ENCODE peak calls at places on chromosomes 13 and 19, in eight cellular contexts. One of them, this sample, is unnamed.

GRCh38 chr13:31908696-31909386 is 122.7 kb upstream of the FRY start:
- DNase-seq in stomach: no peak
- DNase-seq in breast epithelium: no peak
- DNase-seq in transverse colon: no peak
- DNase-seq in esophagus muscularis mucosa: no peak
- DNase-seq in prostate gland: no peak
- DNase-seq in spleen: no peak
- DNase-seq in K562: no peak
- DNase-seq in this sample: no peak

GRCh38 chr19:46134527-46134926 is 10.0 kb upstream of the IGFL3 start:
- DNase-seq in stomach: no peak
- DNase-seq in breast epithelium: no peak
- DNase-seq in transverse colon: no peak
- DNase-seq in esophagus muscularis mucosa: peak; percentile 68
- DNase-seq in prostate gland: no peak
- DNase-seq in spleen: no peak
- DNase-seq in K562: no peak
- DNase-seq in this sample: no peak

GRCh38 chr19:10508707-10509106 is 5.6 kb upstream of the KEAP1 start:
- DNase-seq in stomach: no peak
- DNase-seq in breast epithelium: no peak
- DNase-seq in transverse colon: no peak
- DNase-seq in esophagus muscularis mucosa: no peak
- DNase-seq in prostate gland: no peak
- DNase-seq in spleen: no peak
- DNase-seq in K562: no peak
- DNase-seq in this sample: no peak

GRCh38 chr13:34738251-34739170 is 203.6 kb upstream of the NBEA start:
- DNase-seq in stomach: no peak
- DNase-seq in breast epithelium: no peak
- DNase-seq in transverse colon: no peak
- DNase-seq in esophagus muscularis mucosa: no peak
- DNase-seq in prostate gland: no peak
- DNase-seq in spleen: no peak
- DNase-seq in K562: no peak
- DNase-seq in this sample: no peak

GRCh38 chr19:43446746-43447489 is 18.5 kb downstream of the LYPD3 start:
- DNase-seq in stomach: peak; percentile 80
- DNase-seq in breast epithelium: peak; percentile 65
- DNase-seq in transverse colon: peak; percentile 81
- DNase-seq in esophagus muscularis mucosa: no peak
- DNase-seq in prostate gland: peak; percentile 68
- DNase-seq in spleen: peak; percentile 93
- DNase-seq in K562: peak; percentile 78
- DNase-seq in this sample: peak; percentile 52

GRCh38 chr13:25037057-25037813 is 58.7 kb upstream of the PABPC3 start:
- DNase-seq in stomach: peak; percentile 46
- DNase-seq in breast epithelium: no peak
- DNase-seq in transverse colon: peak; percentile 47
- DNase-seq in esophagus muscularis mucosa: no peak
- DNase-seq in prostate gland: peak; percentile 53
- DNase-seq in spleen: no peak
- DNase-seq in K562: peak; percentile 27
- DNase-seq in this sample: no peak

GRCh38 chr13:33204130-33204927 is 81.2 kb downstream of the STARD13 start:
- DNase-seq in stomach: peak; percentile 31
- DNase-seq in breast epithelium: no peak
- DNase-seq in transverse colon: peak; percentile 59
- DNase-seq in esophagus muscularis mucosa: peak; percentile 93
- DNase-seq in prostate gland: no peak
- DNase-seq in spleen: no peak
- DNase-seq in K562: no peak
- DNase-seq in this sample: no peak

GRCh38 chr19:13881692-13882418 is 4.9 kb downstream of the NANOS3 start:
- DNase-seq in stomach: no peak
- DNase-seq in breast epithelium: peak; percentile 57
- DNase-seq in transverse colon: peak; percentile 63
- DNase-seq in esophagus muscularis mucosa: no peak
- DNase-seq in prostate gland: no peak
- DNase-seq in spleen: no peak
- DNase-seq in K562: no peak
- DNase-seq in this sample: no peak

GRCh38 chr13:113324336-113324882 is 27.4 kb downstream of the LAMP1 start:
- DNase-seq in stomach: no peak
- DNase-seq in breast epithelium: no peak
- DNase-seq in transverse colon: no peak
- DNase-seq in esophagus muscularis mucosa: no peak
- DNase-seq in prostate gland: no peak
- DNase-seq in spleen: no peak
- DNase-seq in K562: no peak
- DNase-seq in this sample: no peak

GRCh38 chr19:3966051-3967017 is 4.6 kb downstream of the DAPK3 start:
- DNase-seq in stomach: peak; percentile 90
- DNase-seq in breast epithelium: no peak
- DNase-seq in transverse colon: peak; percentile 89
- DNase-seq in esophagus muscularis mucosa: no peak
- DNase-seq in prostate gland: no peak
- DNase-seq in spleen: no peak
- DNase-seq in K562: no peak
- DNase-seq in this sample: no peak

GRCh38 chr19:42313840-42314755 is 989 bp downstream of the TMEM145 start:
- DNase-seq in stomach: no peak
- DNase-seq in breast epithelium: no peak
- DNase-seq in transverse colon: no peak
- DNase-seq in esophagus muscularis mucosa: no peak
- DNase-seq in prostate gland: no peak
- DNase-seq in spleen: no peak
- DNase-seq in K562: no peak
- DNase-seq in this sample: no peak

GRCh38 chr13:96141032-96141431 is 51.1 kb downstream of the HS6ST3 start:
- DNase-seq in stomach: no peak
- DNase-seq in breast epithelium: no peak
- DNase-seq in transverse colon: no peak
- DNase-seq in esophagus muscularis mucosa: no peak
- DNase-seq in prostate gland: no peak
- DNase-seq in spleen: no peak
- DNase-seq in K562: no peak
- DNase-seq in this sample: no peak

GRCh38 chr13:19888799-19889198 is 25.4 kb upstream of the ZMYM5 start:
- DNase-seq in stomach: no peak
- DNase-seq in breast epithelium: no peak
- DNase-seq in transverse colon: no peak
- DNase-seq in esophagus muscularis mucosa: no peak
- DNase-seq in prostate gland: no peak
- DNase-seq in spleen: no peak
- DNase-seq in K562: no peak
- DNase-seq in this sample: no peak

GRCh38 chr19:38693380-38694223 is 46.2 kb downstream of the ACTN4 start:
- DNase-seq in stomach: no peak
- DNase-seq in breast epithelium: peak; percentile 73
- DNase-seq in transverse colon: peak; percentile 51
- DNase-seq in esophagus muscularis mucosa: no peak
- DNase-seq in prostate gland: no peak
- DNase-seq in spleen: peak; percentile 88
- DNase-seq in K562: no peak
- DNase-seq in this sample: peak; percentile 71

GRCh38 chr13:44117351-44117750 is 237.6 kb downstream of the LACC1 start:
- DNase-seq in stomach: no peak
- DNase-seq in breast epithelium: no peak
- DNase-seq in transverse colon: no peak
- DNase-seq in esophagus muscularis mucosa: peak; percentile 5
- DNase-seq in prostate gland: no peak
- DNase-seq in spleen: no peak
- DNase-seq in K562: no peak
- DNase-seq in this sample: no peak

GRCh38 chr19:12043752-12044422 is 8.4 kb upstream of the ZNF433 start:
- DNase-seq in stomach: no peak
- DNase-seq in breast epithelium: no peak
- DNase-seq in transverse colon: no peak
- DNase-seq in esophagus muscularis mucosa: no peak
- DNase-seq in prostate gland: no peak
- DNase-seq in spleen: no peak
- DNase-seq in K562: no peak
- DNase-seq in this sample: no peak

GRCh38 chr19:30690935-30691505 is 318.8 kb downstream of the ZNF536 start:
- DNase-seq in stomach: no peak
- DNase-seq in breast epithelium: no peak
- DNase-seq in transverse colon: no peak
- DNase-seq in esophagus muscularis mucosa: no peak
- DNase-seq in prostate gland: no peak
- DNase-seq in spleen: no peak
- DNase-seq in K562: no peak
- DNase-seq in this sample: no peak

GRCh38 chr19:30688696-30689095 is 316.5 kb downstream of the ZNF536 start:
- DNase-seq in stomach: no peak
- DNase-seq in breast epithelium: no peak
- DNase-seq in transverse colon: no peak
- DNase-seq in esophagus muscularis mucosa: no peak
- DNase-seq in prostate gland: no peak
- DNase-seq in spleen: no peak
- DNase-seq in K562: no peak
- DNase-seq in this sample: no peak

GRCh38 chr19:30686911-30687566 is 314.9 kb downstream of the ZNF536 start:
- DNase-seq in stomach: no peak
- DNase-seq in breast epithelium: no peak
- DNase-seq in transverse colon: no peak
- DNase-seq in esophagus muscularis mucosa: no peak
- DNase-seq in prostate gland: no peak
- DNase-seq in spleen: no peak
- DNase-seq in K562: no peak
- DNase-seq in this sample: no peak

GRCh38 chr19:30690525-30690924 is 318.3 kb downstream of the ZNF536 start:
- DNase-seq in stomach: no peak
- DNase-seq in breast epithelium: no peak
- DNase-seq in transverse colon: no peak
- DNase-seq in esophagus muscularis mucosa: no peak
- DNase-seq in prostate gland: no peak
- DNase-seq in spleen: no peak
- DNase-seq in K562: no peak
- DNase-seq in this sample: no peak

GRCh38 chr19:30689474-30689873 is 317.3 kb downstream of the ZNF536 start:
- DNase-seq in stomach: no peak
- DNase-seq in breast epithelium: no peak
- DNase-seq in transverse colon: no peak
- DNase-seq in esophagus muscularis mucosa: no peak
- DNase-seq in prostate gland: no peak
- DNase-seq in spleen: no peak
- DNase-seq in K562: no peak
- DNase-seq in this sample: no peak
- TF ChIP-seq POLR2A in stomach: no peak
- TF ChIP-seq POLR2A in breast epithelium: no peak
- TF ChIP-seq POLR2A in transverse colon: no peak
- TF ChIP-seq POLR2A in esophagus muscularis mucosa: no peak
- TF ChIP-seq POLR2A in prostate gland: no peak
- TF ChIP-seq POLR2A in spleen: no peak
- TF ChIP-seq POLR2A in K562: no peak
- TF ChIP-seq POLR2A in this sample: no peak

GRCh38 chr13:102402292-102402691 is 444 bp upstream of the FGF14 start:
- DNase-seq in stomach: no peak
- DNase-seq in breast epithelium: no peak
- DNase-seq in transverse colon: peak; percentile 12
- DNase-seq in esophagus muscularis mucosa: no peak
- DNase-seq in prostate gland: no peak
- DNase-seq in spleen: no peak
- DNase-seq in K562: no peak
- DNase-seq in this sample: no peak
- TF ChIP-seq POLR2AphosphoS5 in stomach: peak; percentile 28
- TF ChIP-seq POLR2AphosphoS5 in breast epithelium: no peak
- TF ChIP-seq POLR2AphosphoS5 in transverse colon: peak; percentile 31
- TF ChIP-seq POLR2AphosphoS5 in esophagus muscularis mucosa: peak; percentile 34
- TF ChIP-seq POLR2AphosphoS5 in prostate gland: no peak
- TF ChIP-seq POLR2AphosphoS5 in spleen: no peak
- TF ChIP-seq POLR2AphosphoS5 in K562: no peak
- TF ChIP-seq POLR2AphosphoS5 in this sample: no peak

DNA sequence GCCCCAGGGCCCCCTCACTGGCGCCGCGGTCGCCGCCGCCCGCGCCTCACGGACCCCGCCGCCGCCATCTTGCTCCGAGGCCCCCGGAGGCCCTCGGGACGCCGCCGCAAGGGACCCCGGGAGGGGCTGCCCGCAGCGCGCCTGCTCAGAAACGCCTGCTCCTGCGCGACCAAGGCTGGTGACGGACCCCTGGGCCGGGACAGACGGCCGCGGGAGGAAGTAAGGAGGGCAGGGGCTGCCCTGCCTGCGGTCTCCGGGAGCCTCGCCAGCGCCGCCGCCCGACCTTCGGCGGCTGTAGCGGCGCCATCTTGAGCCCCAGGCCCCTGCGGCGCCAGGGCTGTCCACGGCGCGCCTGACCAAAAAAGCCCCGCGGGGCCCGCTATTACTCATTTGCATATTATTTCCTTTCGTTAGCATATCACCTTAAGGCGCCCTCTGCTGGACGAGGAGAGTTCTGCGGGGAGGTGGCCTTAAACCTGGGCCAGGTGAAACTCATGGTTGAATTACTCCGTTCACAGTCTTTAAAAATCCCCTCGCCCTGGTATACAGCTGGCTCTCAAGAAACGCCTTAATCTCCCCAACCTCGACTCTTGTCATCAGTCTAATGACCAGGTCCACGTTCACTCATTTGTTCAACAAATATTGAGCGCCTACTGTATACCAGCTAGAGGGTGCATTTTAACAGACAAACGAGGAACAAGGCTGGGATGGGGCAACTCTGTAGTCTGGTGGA is at the start of gene REXO1:
- DNase-seq in stomach: peak; percentile 98
- DNase-seq in breast epithelium: peak; percentile 96
- DNase-seq in transverse colon: peak; percentile 98
- DNase-seq in esophagus muscularis mucosa: peak; percentile 98
- DNase-seq in prostate gland: peak; percentile 94
- DNase-seq in spleen: peak; percentile 97
- DNase-seq in K562: peak; percentile 90
- DNase-seq in this sample: peak; percentile 93
- TF ChIP-seq POLR2A in stomach: no peak
- TF ChIP-seq POLR2A in breast epithelium: no peak
- TF ChIP-seq POLR2A in transverse colon: peak; percentile 48
- TF ChIP-seq POLR2A in esophagus muscularis mucosa: no peak
- TF ChIP-seq POLR2A in prostate gland: peak; percentile 27
- TF ChIP-seq POLR2A in spleen: no peak
- TF ChIP-seq POLR2A in K562: peak; percentile 74
- TF ChIP-seq POLR2A in this sample: peak; percentile 89

DNA sequence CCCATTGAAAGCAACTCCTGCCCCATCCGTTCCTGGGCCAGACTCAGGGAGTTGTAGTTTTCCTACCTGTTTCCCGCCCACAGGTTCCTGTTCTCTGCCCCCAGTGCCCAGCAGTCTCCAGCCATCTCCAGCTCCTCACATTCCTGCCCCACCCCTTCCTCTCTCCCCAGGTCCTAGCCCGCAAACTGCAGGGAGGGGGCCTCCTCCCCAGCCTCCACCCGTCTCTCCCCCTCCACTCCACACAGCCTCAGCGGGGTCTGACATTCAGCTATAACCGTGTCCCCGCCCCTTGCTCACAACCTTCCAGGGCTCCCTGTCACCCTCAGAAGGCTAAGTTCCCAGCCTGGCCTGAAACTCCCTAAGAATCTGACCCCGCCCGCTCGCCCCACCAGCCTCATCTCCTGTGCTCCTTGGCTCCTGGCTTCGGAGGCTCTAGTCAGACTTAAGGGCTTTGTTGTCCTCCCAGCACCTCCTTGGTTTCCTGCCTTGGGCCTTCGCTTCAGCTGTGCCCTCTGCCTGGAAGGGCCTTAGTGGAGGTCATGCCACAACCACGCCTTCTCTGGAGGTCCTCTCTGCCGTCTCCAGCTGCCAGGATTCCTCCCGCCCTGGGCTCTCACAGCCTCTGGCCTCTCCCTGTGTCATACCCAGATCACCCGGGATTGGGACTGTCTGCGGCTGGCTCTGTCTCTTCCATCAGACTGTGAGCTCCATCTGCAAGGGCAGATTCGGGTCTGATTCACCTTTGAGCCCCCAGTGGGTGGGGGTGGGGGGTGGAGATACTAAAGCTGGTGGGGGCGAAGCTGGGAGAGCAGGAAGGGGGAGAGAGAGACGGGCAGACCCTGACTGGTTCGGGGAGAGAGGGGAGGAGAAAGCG is 5.1 kb upstream of the SPACA6 start:
- DNase-seq in stomach: peak; percentile 32
- DNase-seq in breast epithelium: peak; percentile 53
- DNase-seq in transverse colon: peak; percentile 48
- DNase-seq in esophagus muscularis mucosa: no peak
- DNase-seq in prostate gland: no peak
- DNase-seq in spleen: peak; percentile 77
- DNase-seq in K562: peak; percentile 47
- DNase-seq in this sample: no peak
- TF ChIP-seq POLR2AphosphoS5 in stomach: no peak
- TF ChIP-seq POLR2AphosphoS5 in breast epithelium: no peak
- TF ChIP-seq POLR2AphosphoS5 in transverse colon: no peak
- TF ChIP-seq POLR2AphosphoS5 in esophagus muscularis mucosa: peak; percentile 4
- TF ChIP-seq POLR2AphosphoS5 in prostate gland: no peak
- TF ChIP-seq POLR2AphosphoS5 in spleen: peak; percentile 34
- TF ChIP-seq POLR2AphosphoS5 in K562: no peak
- TF ChIP-seq POLR2AphosphoS5 in this sample: no peak

This sample was measured in GM12892.